ENCODE peak calls at places on chromosome 7, in four cellular contexts. W is pancreas; P is CD4-positive, alpha-beta T cell; N is psoas muscle. F is an unnamed sample.

GRCh38 chr7:124459101-124460052 is 306.2 kb downstream of the GPR37 start:
- DNase-seq in N (no peak), P (no peak), W (no peak), F (no peak)

GRCh38 chr7:101728128-101728527 is 89.3 kb upstream of the CUX1 start:
- DNase-seq in N (no peak), W (no peak), P (no peak), F (no peak)

GRCh38 chr7:76236226-76236625 is 34.5 kb downstream of the SRRM3 start:
- DNase-seq in N (no peak), P (no peak), W (no peak), F (no peak)

GRCh38 chr7:121940907-121941306 is 67.9 kb downstream of the PTPRZ1 start:
- DNase-seq in P (no peak), N (no peak), W (no peak), F (no peak)

GRCh38 chr7:83475403-83475802 is 173.5 kb downstream of the SEMA3E start:
- DNase-seq in P (no peak), N (no peak), W (no peak), F (no peak)

GRCh38 chr7:24419070-24419469 is 135.1 kb downstream of the NPY start:
- DNase-seq in P (no peak), W (no peak), N (no peak), F (no peak)

GRCh38 chr7:106448992-106449859 is 164.4 kb upstream of the NAMPT start:
- DNase-seq in W (no peak), N (no peak), P (no peak), F (no peak)

GRCh38 chr7:36408589-36408988 is 18.9 kb downstream of the ANLN start:
- DNase-seq in W (no peak), N (no peak), P (no peak), F (no peak)

GRCh38 chr7:50856231-50856630 is 73.5 kb upstream of the GRB10 start:
- DNase-seq in N (no peak), P (no peak), W (no peak), F (no peak)

GRCh38 chr7:44144426-44144967 is 3.4 kb upstream of the MYL7 start:
- DNase-seq in W (peak), P (no peak), N (no peak), F (no peak)

GRCh38 chr7:49800031-49800430 is 26.6 kb downstream of the VWC2 start:
- DNase-seq in N (no peak), P (no peak), W (no peak), F (no peak)

GRCh38 chr7:38229386-38229785 is 44.0 kb downstream of the TARP start:
- DNase-seq in P (no peak), W (no peak), N (no peak), F (no peak)

GRCh38 chr7:50204576-50204975 is 99.9 kb upstream of the IKZF1 start:
- DNase-seq in P (no peak), W (no peak), N (no peak), F (no peak)

GRCh38 chr7:24336461-24336860 is 52.5 kb downstream of the NPY start:
- DNase-seq in N (no peak), P (no peak), W (no peak), F (no peak)

GRCh38 chr7:131365876-131366275 is 38.2 kb downstream of the MKLN1 start:
- DNase-seq in N (no peak), P (no peak), W (no peak), F (no peak)

GRCh38 chr7:153110606-153111005 is 351.1 kb downstream of the ACTR3B start:
- DNase-seq in N (no peak), W (no peak), P (no peak), F (no peak)

GRCh38 chr7:154241988-154242387 is 189.8 kb downstream of the DPP6 start:
- DNase-seq in P (no peak), W (no peak), N (no peak), F (no peak)

GRCh38 chr7:70585071-70585470 is 546.9 kb upstream of the GALNT17 start:
- DNase-seq in W (no peak), P (no peak), N (no peak), F (no peak)

GRCh38 chr7:130149575-130150139 is 55.5 kb downstream of the TMEM209 start:
- DNase-seq in P (no peak), W (peak), N (no peak), F (no peak)

GRCh38 chr7:79199266-79199665 is 254.2 kb downstream of the MAGI2 start:
- DNase-seq in N (no peak), P (no peak), W (no peak), F (no peak)

GRCh38 chr7:91850455-91850854 is 30.0 kb downstream of the MTERF1 start:
- DNase-seq in N (no peak), W (no peak), P (no peak), F (no peak)

GRCh38 chr7:82375068-82375467 is 68.5 kb downstream of the CACNA2D1 start:
- DNase-seq in W (no peak), P (no peak), N (no peak), F (no peak)

GRCh38 chr7:92765725-92766124 is 70.6 kb downstream of the CDK6 start:
- DNase-seq in P (no peak), W (no peak), N (no peak), F (no peak)

GRCh38 chr7:100983451-100984187 is 14.3 kb downstream of the MUC12 start:
- DNase-seq in P (no peak), N (no peak), W (no peak), F (no peak)

GRCh38 chr7:29564455-29565185 is 985 bp downstream of the PRR15 start:
- DNase-seq in W (peak), N (peak), P (no peak), F (peak)
- H3K27ac ChIP-seq in W (peak), N (no peak), P (no peak), F (no peak)

GRCh38 chr7:139639563-139639962 is 116.1 kb downstream of the CLEC2L start:
- DNase-seq in N (no peak), W (no peak), P (no peak), F (no peak)

GRCh38 chr7:139642283-139642682 is 118.8 kb downstream of the CLEC2L start:
- DNase-seq in W (no peak), P (no peak), N (no peak), F (no peak)

GRCh38 chr7:139640678-139641077 is 117.2 kb downstream of the CLEC2L start:
- DNase-seq in N (no peak), W (no peak), P (no peak), F (no peak)

GRCh38 chr7:139644191-139644590 is 120.7 kb downstream of the CLEC2L start:
- DNase-seq in W (no peak), N (no peak), P (no peak), F (no peak)

GRCh38 chr7:139641337-139641992 is 118.0 kb downstream of the CLEC2L start:
- DNase-seq in W (no peak), P (no peak), N (no peak), F (no peak)
- H3K27ac ChIP-seq in W (no peak), P (no peak), N (no peak), F (no peak)

DNA sequence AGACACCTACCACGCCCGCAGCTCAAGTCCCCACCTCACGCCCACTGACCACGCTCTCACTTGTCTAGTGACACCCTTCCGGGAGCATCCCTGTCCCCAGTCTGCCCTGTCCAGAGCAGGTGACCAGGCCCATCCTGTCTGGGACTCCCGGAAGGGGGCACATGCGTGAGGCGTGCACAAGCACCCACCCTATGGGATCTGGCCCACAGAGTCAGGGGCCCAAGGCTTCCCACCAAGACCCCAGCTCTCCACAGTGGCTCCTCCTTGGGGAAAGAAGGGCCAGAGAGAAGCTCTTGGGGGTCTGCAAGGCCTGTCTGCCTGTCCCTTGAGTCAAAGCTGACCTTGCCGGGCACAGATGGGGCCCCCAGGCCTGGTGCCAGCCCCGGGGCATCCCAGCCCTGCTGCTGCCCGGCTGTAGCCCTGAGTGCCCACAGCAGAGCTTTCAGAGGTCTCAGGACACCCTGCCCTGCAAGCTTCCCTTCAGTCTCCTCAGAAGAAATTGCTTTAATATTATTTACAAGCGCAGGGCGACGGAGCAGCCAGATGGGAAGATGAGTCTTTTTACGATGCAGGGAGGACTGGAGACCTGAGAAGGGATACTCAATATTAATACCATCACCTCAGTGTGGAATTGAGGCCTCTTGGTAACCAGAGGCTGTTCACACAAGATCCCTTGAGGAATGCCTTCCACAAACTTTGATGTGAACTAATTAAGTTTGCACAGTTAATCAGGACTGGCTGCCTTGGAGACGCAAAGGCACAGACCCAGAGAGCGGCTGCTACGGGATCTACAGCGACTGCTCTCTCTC is 195.1 kb downstream of the ELFN1 start:
- DNase-seq in P (no peak), N (no peak), W (no peak), F (no peak)
- H3K27ac ChIP-seq in P (no peak), N (no peak), W (no peak), F (no peak)

GRCh38 chr7:148483941-148484340 is 106.6 kb upstream of the C7orf33 start:
- DNase-seq in W (no peak), N (no peak), P (no peak), F (no peak)
- H3K27ac ChIP-seq in W (no peak), N (no peak), P (no peak), F (no peak)

DNA sequence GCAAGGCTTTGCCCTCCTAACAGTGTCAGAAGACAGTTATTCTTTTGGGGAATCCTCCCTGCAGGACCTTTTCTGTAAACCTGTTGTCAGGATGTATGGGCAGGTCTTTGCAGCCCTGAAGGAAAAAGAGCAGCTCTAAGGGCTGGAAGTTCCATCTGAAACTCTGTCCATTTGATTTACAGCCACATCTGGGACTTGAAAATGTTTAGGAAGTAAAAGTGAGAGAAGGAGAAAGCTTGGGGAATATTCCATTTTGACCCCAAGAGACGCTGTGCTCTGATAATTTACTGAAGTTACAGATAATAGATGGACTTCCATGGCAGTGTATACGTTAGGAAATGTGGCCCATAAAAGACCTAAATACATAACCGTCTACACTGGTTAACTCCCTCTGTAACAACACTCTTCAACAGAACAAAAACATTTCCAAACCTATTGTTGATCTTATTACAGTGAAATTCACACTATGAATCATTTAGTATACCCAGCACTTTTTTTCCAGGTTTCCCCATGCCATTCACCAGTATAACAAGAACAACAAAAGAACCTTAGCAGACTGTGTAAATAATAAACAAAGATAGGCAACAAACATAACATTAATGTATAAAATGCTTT is 89.1 kb downstream of the KIAA1549 start:
- DNase-seq in P (no peak), W (no peak), N (no peak), F (no peak)
- H3K27ac ChIP-seq in P (no peak), W (no peak), N (no peak), F (no peak)

DNA sequence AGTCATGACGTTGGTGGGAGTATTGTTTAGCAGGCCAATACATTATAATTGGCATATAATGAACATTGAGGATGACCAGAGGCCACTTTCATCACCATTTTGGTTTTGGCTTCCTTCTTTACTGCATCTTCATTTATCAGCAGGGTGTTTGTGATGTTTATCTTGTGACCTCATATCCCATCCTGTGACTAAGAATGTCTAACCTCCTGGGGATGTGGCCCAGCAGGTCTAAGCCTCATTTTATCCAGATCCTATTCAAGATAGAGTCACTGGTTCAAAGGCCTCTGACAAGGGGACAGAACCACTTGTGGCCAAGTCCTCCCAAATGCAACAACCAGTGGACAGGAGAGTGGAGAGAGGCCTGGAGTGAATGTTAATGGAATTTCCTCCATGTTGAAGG is 77.3 kb upstream of the RPA3 start:
- DNase-seq in W (no peak), N (no peak), P (no peak), F (no peak)
- H3K27ac ChIP-seq in W (no peak), N (no peak), P (no peak), F (no peak)

GRCh38 chr7:114979388-114979787 is 57.5 kb downstream of the MDFIC start:
- DNase-seq in P (no peak), N (peak), W (peak), F (no peak)

GRCh38 chr7:114973147-114973546 is 51.3 kb downstream of the MDFIC start:
- DNase-seq in P (no peak), W (no peak), N (no peak), F (no peak)

GRCh38 chr7:114977277-114977676 is 55.4 kb downstream of the MDFIC start:
- DNase-seq in N (no peak), W (no peak), P (no peak), F (no peak)

GRCh38 chr7:114979803-114980507 is 58.1 kb downstream of the MDFIC start:
- DNase-seq in N (no peak), W (no peak), P (no peak), F (no peak)

DNA sequence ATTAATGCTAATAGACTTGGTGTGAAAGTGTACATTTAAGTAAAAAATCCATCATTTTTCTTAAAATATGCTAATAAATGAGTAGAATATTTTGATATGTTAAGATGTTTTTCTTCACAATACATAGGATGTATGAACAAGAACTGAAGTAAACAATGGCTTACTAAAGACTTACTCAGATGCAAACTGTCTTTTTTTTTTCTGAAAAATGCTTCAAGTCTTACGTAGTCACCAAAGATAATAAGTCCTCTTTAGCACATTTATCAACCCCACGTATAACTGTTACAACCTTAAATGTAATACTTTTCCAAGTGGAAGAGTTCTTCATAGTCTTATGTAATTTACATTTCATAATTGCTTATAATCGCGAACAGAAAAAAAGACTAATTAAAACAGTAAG is 54.8 kb downstream of the MDFIC start:
- DNase-seq in P (no peak), W (no peak), N (no peak), F (no peak)
- H3K27ac ChIP-seq in P (no peak), W (no peak), N (no peak), F (no peak)

GRCh38 chr7:108235451-108236061 is 105.4 kb upstream of the LAMB4 start:
- DNase-seq in N (no peak), W (peak), P (no peak), F (no peak)
- H3K27ac ChIP-seq in N (no peak), W (peak), P (no peak), F (no peak)

GRCh38 chr7:74032191-74032490 is 4.2 kb downstream of the ELN start:
- DNase-seq in P (no peak), N (peak), W (peak), F (peak)

GRCh38 chr7:74029094-74029785 is 1.3 kb downstream of the ELN start:
- DNase-seq in W (peak), P (no peak), N (peak), F (no peak)

GRCh38 chr7:74029991-74030415 is 2.0 kb downstream of the ELN start:
- DNase-seq in W (peak), P (no peak), N (peak), F (no peak)

GRCh38 chr7:74031403-74032190 is 3.6 kb downstream of the ELN start:
- DNase-seq in P (no peak), N (no peak), W (no peak), F (no peak)

GRCh38 chr7:74030861-74031260 is 2.9 kb downstream of the ELN start:
- DNase-seq in N (no peak), P (no peak), W (peak), F (no peak)
- H3K27ac ChIP-seq in N (peak), P (no peak), W (peak), F (peak)

DNA sequence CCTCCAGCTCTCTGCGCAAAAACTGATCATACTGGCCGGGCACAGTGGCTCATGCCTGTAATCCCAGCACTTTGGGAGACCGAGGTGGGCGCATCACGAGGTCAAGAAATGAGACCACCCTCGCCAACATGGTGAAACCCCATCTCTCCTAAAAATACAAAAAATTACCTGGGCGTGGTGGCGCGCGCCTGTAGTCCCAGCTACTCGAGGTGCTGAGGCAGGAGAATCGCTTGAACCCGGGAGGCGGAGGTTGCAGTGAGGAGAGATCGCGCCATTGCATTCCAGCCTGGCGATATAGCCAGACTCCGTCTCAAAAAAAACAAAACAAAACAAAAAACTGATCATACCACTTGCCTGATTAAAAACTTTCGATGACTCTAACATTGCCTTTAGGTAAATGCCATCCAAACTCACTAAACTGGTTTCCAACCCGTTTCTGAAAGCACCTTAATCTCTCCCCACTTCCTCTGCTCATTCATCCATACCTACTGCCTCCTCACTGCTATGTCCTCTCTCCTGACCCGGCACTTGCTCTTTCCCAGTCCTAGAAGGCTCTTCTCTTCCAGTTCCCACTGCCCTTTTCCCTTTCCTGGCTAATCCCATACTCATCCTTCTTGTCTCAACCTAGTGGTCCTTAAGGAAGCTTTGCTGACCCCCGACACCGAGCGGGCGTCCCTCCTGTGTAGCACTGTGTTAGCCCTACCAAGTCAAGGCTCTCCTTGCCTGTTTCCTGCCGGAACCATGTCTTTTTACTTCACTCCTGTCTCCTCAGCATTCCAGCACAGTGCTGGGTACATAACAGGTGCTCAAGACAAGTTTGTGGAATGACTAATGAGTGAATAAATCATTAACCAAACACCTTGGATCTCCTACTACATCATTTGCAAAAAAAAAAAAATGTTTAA is 686 bp upstream of the MIOS start:
- DNase-seq in P (no peak), N (peak), W (peak), F (no peak)
- H3K27ac ChIP-seq in P (peak), N (peak), W (peak), F (peak)